ENCODE peak calls at places on chromosomes 3 and 15, in seven cellular contexts. R is stomach, W is body of pancreas, C is adrenal gland, I is suprapubic skin, T is spleen, D is uterus. K is an unnamed sample.

GRCh38 chr3:134291300-134292254 is 40.9 kb upstream of the RYK start:
- DNase-seq in D (peak; percentile 92), W (peak; percentile 63), T (no peak), C (peak; percentile 96), I (peak; percentile 90), R (no peak), K (peak; percentile 78)

GRCh38 chr3:33940149-33940548 is 141.7 kb downstream of the PDCD6IP start:
- DNase-seq in W (no peak), I (no peak), C (no peak), R (no peak), D (no peak), T (no peak), K (no peak)

GRCh38 chr15:80931191-80931590 is 58.4 kb downstream of the MESD start:
- DNase-seq in C (no peak), R (no peak), D (no peak), T (no peak), W (no peak), I (no peak), K (no peak)

GRCh38 chr3:171967932-171968678 is 71.3 kb upstream of the FNDC3B start:
- DNase-seq in W (no peak), R (no peak), T (no peak), C (no peak), I (no peak), D (no peak), K (no peak)

GRCh38 chr3:151903501-151903991 is 30.1 kb downstream of the SUCNR1 start:
- DNase-seq in W (no peak), T (no peak), D (no peak), R (no peak), I (no peak), C (peak; percentile 58), K (no peak)

GRCh38 chr3:115628075-115628412 is 4.7 kb downstream of the GAP43 start:
- DNase-seq in W (no peak), R (no peak), I (no peak), C (no peak), T (no peak), D (no peak), K (no peak)

GRCh38 chr15:57865294-57865693 is 158.8 kb downstream of the POLR2M start:
- DNase-seq in I (no peak), T (no peak), D (no peak), R (no peak), C (no peak), W (no peak), K (no peak)

GRCh38 chr15:90210593-90210992 is 9.5 kb downstream of the SEMA4B start:
- DNase-seq in C (no peak), D (no peak), R (peak; percentile 65), I (no peak), T (no peak), W (no peak), K (no peak)

GRCh38 chr3:149552700-149553099 is 78.2 kb downstream of the TM4SF4 start:
- DNase-seq in T (no peak), R (no peak), I (no peak), D (no peak), W (no peak), C (no peak), K (no peak)

GRCh38 chr3:115359507-115359906 is 212.4 kb upstream of the ZBTB20 start:
- DNase-seq in I (no peak), W (no peak), D (no peak), R (no peak), C (no peak), T (no peak), K (no peak)

GRCh38 chr3:170752571-170753155 is 117.3 kb downstream of the RPL22L1 start:
- DNase-seq in W (no peak), I (no peak), D (no peak), C (no peak), T (no peak), R (no peak), K (no peak)

GRCh38 chr15:91186892-91187644 is 87.0 kb downstream of the SV2B start:
- DNase-seq in T (no peak), D (no peak), C (no peak), R (no peak), W (peak; percentile 21), I (no peak), K (no peak)

GRCh38 chr3:4834403-4834866 is 144.8 kb upstream of the BHLHE40 start:
- DNase-seq in D (no peak), C (no peak), R (peak; percentile 45), I (no peak), T (peak; percentile 85), W (peak; percentile 40), K (no peak)

GRCh38 chr15:66729339-66729951 is 27.4 kb downstream of the SMAD6 start:
- DNase-seq in C (no peak), I (no peak), R (no peak), W (no peak), T (no peak), D (peak; percentile 65), K (no peak)

GRCh38 chr3:38726751-38727150 is 77.3 kb upstream of the SCN5A start:
- DNase-seq in C (no peak), W (no peak), I (no peak), T (no peak), R (no peak), D (no peak), K (no peak)

GRCh38 chr3:156291269-156292123 is 171.1 kb downstream of the KCNAB1 start:
- DNase-seq in T (peak; percentile 71), D (no peak), W (peak; percentile 36), I (no peak), C (no peak), R (no peak), K (peak; percentile 15)

GRCh38 chr15:64651573-64652260 is 123.7 kb downstream of the RBPMS2 start:
- DNase-seq in R (no peak), I (no peak), D (no peak), W (peak; percentile 31), C (no peak), T (no peak), K (no peak)

GRCh38 chr3:179653106-179653776 is 401 bp downstream of the USP13 start:
- DNase-seq in C (peak; percentile 90), I (peak; percentile 88), T (peak; percentile 92), W (peak; percentile 81), D (peak; percentile 67), R (peak; percentile 60), K (peak; percentile 89)

GRCh38 chr15:31250033-31250432 is 76.6 kb upstream of the KLF13 start:
- DNase-seq in C (no peak), D (no peak), I (no peak), T (peak; percentile 45), W (no peak), R (no peak), K (no peak)

GRCh38 chr3:101939391-101939790 is 90.1 kb downstream of the NFKBIZ start:
- DNase-seq in I (no peak), W (no peak), T (no peak), D (no peak), C (no peak), R (no peak), K (no peak)

GRCh38 chr3:23368731-23369130 is 165.6 kb downstream of the UBE2E2 start:
- DNase-seq in W (no peak), T (no peak), D (no peak), C (no peak), I (no peak), R (no peak), K (no peak)

GRCh38 chr3:141644931-141645330 is 93.2 kb upstream of the RNF7 start:
- DNase-seq in C (peak; percentile 93), W (peak; percentile 76), I (peak; percentile 90), D (peak; percentile 35), T (peak; percentile 94), R (peak; percentile 85), K (peak; percentile 76)
- TF ChIP-seq CTCF in C (peak; percentile 66), W (peak; percentile 64), I (peak; percentile 7), D (peak; percentile 28), T (peak; percentile 84), R (no peak), K (peak; percentile 65)

DNA sequence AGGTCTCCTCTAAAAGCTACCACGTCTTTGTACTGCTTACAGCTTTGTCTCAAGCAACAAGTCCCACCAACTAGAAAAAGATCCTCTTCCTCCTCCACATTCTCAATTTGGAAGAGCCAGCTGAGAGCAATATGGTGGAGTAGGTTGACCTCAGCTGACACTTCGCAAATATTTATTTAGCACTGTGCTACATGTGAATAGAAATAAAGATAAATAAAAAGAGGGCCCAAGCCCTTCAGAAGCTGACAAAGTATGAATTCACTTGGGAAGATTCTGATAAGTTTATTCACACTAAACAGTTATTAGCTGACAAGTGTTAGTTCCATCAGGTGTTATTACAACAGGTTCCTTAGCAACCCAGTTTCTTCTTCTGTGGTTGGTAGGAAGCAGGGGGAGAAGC is 310.3 kb downstream of the GBE1 start:
- DNase-seq in I (no peak), D (no peak), W (no peak), T (no peak), C (no peak), R (no peak), K (no peak)
- H3K4me1 ChIP-seq in I (no peaks in the 10 kb centered on the region), D (no peaks in the 10 kb centered on the region), W (no peaks in the 10 kb centered on the region), T (no peaks in the 10 kb centered on the region), C (no peaks in the 10 kb centered on the region), R (no peaks in the 10 kb centered on the region), K (peaks cover 5% of the 10 kb centered on the region)

GRCh38 chr3:121598564-121598963 is 5.4 kb downstream of the FBXO40 start:
- DNase-seq in C (no peak), R (no peak), I (no peak), T (no peak), W (no peak), D (no peak), K (no peak)

GRCh38 chr3:121594850-121595249 is 1.7 kb downstream of the FBXO40 start:
- DNase-seq in R (no peak), W (no peak), T (no peak), C (no peak), I (no peak), D (no peak), K (no peak)

GRCh38 chr3:121595765-121596406 is 2.7 kb downstream of the FBXO40 start:
- DNase-seq in W (no peak), I (no peak), C (no peak), T (no peak), R (no peak), D (no peak), K (no peak)

GRCh38 chr3:121592856-121593702 is at the start of gene FBXO40:
- DNase-seq in T (no peak), W (peak; percentile 44), C (no peak), I (no peak), D (no peak), R (no peak), K (no peak)
- TF ChIP-seq POLR2A in T (no peak), W (no peak), C (no peak), I (no peak), D (no peak), R (no peak), K (no peak)

GRCh38 chr15:61383421-61383820 is 154.3 kb upstream of the RORA start:
- DNase-seq in D (no peak), W (no peak), R (no peak), T (no peak), C (no peak), I (no peak), K (no peak)
- TF ChIP-seq CTCF in D (no peak), W (no peak), R (no peak), T (no peak), C (no peak), I (no peak), K (no peak)